ENCODE peak calls at places on chromosome 7, in four cellular contexts. F is astrocyte of the hippocampus, X is EL, Z is osteocyte. Q is an unnamed sample.

GRCh38 chr7:98559219-98559618 is 57.9 kb upstream of the NPTX2 start:
- DNase-seq in F (no peak), X (no peak), Z (no peak), Q (no peak)

GRCh38 chr7:90178592-90179279 is 24.5 kb downstream of the STEAP1 start:
- DNase-seq in F (peak), X (peak), Z (no peak), Q (no peak)

GRCh38 chr7:37495574-37496184 is 47.0 kb upstream of the ELMO1 start:
- DNase-seq in F (peak), X (peak), Z (no peak), Q (no peak)

GRCh38 chr7:70785427-70785826 is 346.5 kb upstream of the GALNT17 start:
- DNase-seq in F (no peak), X (no peak), Z (no peak), Q (no peak)

GRCh38 chr7:1192171-1192676 is 32.2 kb upstream of the ZFAND2A start:
- DNase-seq in F (peak), X (peak), Z (no peak), Q (no peak)

GRCh38 chr7:48182736-48183369 is 11.6 kb downstream of the ABCA13 start:
- DNase-seq in F (peak), X (peak), Z (no peak), Q (no peak)

GRCh38 chr7:29138588-29138987 is 7.7 kb downstream of the CPVL start:
- DNase-seq in F (no peak), X (no peak), Z (no peak), Q (no peak)

GRCh38 chr7:18495412-18496335 is at the start of gene HDAC9:
- DNase-seq in F (peak), X (peak), Z (no peak), Q (peak)

GRCh38 chr7:157474685-157475084 is 137.9 kb downstream of the DNAJB6 start:
- DNase-seq in F (no peak), X (peak), Z (peak), Q (peak)

GRCh38 chr7:37255327-37255944 is 193.2 kb downstream of the ELMO1 start:
- DNase-seq in F (no peak), X (no peak), Z (no peak), Q (no peak)

GRCh38 chr7:80183900-80184685 is 49.5 kb downstream of the GNAI1 start:
- DNase-seq in F (no peak), X (no peak), Z (no peak), Q (no peak)

GRCh38 chr7:127252736-127253288 is at the start of gene GRM8:
- DNase-seq in F (peak), X (peak), Z (no peak), Q (peak)

GRCh38 chr7:100655908-100656674 is at the start of gene ACTL6B:
- DNase-seq in F (peak), X (peak), Z (no peak), Q (no peak)

GRCh38 chr7:30726296-30727006 is 25.5 kb upstream of the INMT start:
- DNase-seq in F (no peak), X (no peak), Z (no peak), Q (peak)

GRCh38 chr7:816751-817671 is 15.3 kb upstream of the SUN1 start:
- DNase-seq in F (peak), X (peak), Z (no peak), Q (peak)

GRCh38 chr7:70756789-70757188 is 375.2 kb upstream of the GALNT17 start:
- DNase-seq in F (no peak), X (no peak), Z (no peak), Q (no peak)

GRCh38 chr7:111486472-111487142 is 75.7 kb downstream of the IMMP2L start:
- DNase-seq in F (peak), X (peak), Z (no peak), Q (no peak)

GRCh38 chr7:141012696-141013344 is 1.9 kb downstream of the MRPS33 start:
- DNase-seq in F (no peak), X (peak), Z (no peak), Q (no peak)

GRCh38 chr7:73909051-73909941 is 48.3 kb downstream of the TMEM270 start:
- DNase-seq in F (no peak), X (peak), Z (no peak), Q (peak)

GRCh38 chr7:55307123-55307916 is 57.8 kb upstream of the LANCL2 start:
- DNase-seq in F (peak), X (peak), Z (no peak), Q (no peak)

GRCh38 chr7:46212425-46213153 is 291.5 kb upstream of the IGFBP3 start:
- DNase-seq in F (no peak), X (no peak), Z (no peak), Q (no peak)

GRCh38 chr7:117158941-117159705 is 163.7 kb downstream of the WNT2 start:
- DNase-seq in F (peak), X (no peak), Z (no peak), Q (no peak)

GRCh38 chr7:22712999-22713398 is 14.0 kb upstream of the IL6 start:
- DNase-seq in F (no peak), X (no peak), Z (no peak), Q (no peak)